ENCODE peak calls at places on chromosomes 4 and X, in five cellular contexts. F is lung, Z is iPS DF 6.9, R is thoracic aorta, J is upper lobe of left lung. W is an unnamed sample.

GRCh38 chr4:87073187-87073569 is 138.4 kb downstream of the AFF1 start:
- DNase-seq in J (no peak), F (no peak), R (no peak), Z (no peak), W (no peak)

GRCh38 chrX:39011454-39012204 is 210.4 kb downstream of the MID1IP1 start:
- DNase-seq in Z (no peak), J (no peak), F (no peak), R (peak; percentile 2), W (no peak)

GRCh38 chr4:41256131-41256739 is 493 bp upstream of the UCHL1 start:
- DNase-seq in Z (no peak), F (no peak), R (no peak), J (no peak), W (peak; percentile 50)

GRCh38 chr4:130361616-130362015 is 1265.7 kb downstream of the C4orf33 start:
- DNase-seq in Z (no peak), F (no peak), R (no peak), J (no peak), W (no peak)

GRCh38 chr4:41339812-41340809 is 83.4 kb downstream of the UCHL1 start:
- DNase-seq in F (no peak), Z (no peak), J (no peak), R (no peak), W (peak; percentile 57)

GRCh38 chrX:102714994-102715393 is 2.7 kb downstream of the GPRASP2 start:
- DNase-seq in Z (no peak), J (no peak), F (no peak), R (no peak), W (peak; percentile 28)

GRCh38 chr4:85500110-85500867 is 25.3 kb downstream of the ARHGAP24 start:
- DNase-seq in Z (no peak), R (no peak), J (no peak), F (no peak), W (no peak)

GRCh38 chrX:10045327-10046000 is 78.3 kb downstream of the CLDN34 start:
- DNase-seq in J (no peak), R (no peak), Z (no peak), F (no peak), W (no peak)

GRCh38 chr4:186827542-186827887 is 103.9 kb upstream of the FAT1 start:
- DNase-seq in R (no peak), F (no peak), J (no peak), Z (no peak), W (no peak)

GRCh38 chr4:11189756-11190155 is 238.9 kb downstream of the HS3ST1 start:
- DNase-seq in R (no peak), F (no peak), Z (no peak), J (no peak), W (no peak)

GRCh38 chr4:169724251-169724650 is 33.5 kb downstream of the HPF1 start:
- DNase-seq in Z (no peak), F (no peak), J (no peak), R (no peak), W (no peak)

GRCh38 chrX:142250502-142250901 is 45.4 kb upstream of the MAGEC2 start:
- DNase-seq in R (no peak), J (no peak), Z (no peak), F (no peak), W (no peak)

GRCh38 chr4:48831532-48832015 is 686 bp downstream of the OCIAD1 start:
- DNase-seq in J (no peak), R (no peak), Z (no peak), F (no peak), W (peak; percentile 40)

GRCh38 chr4:53173576-53173975 is 192.3 kb downstream of the SCFD2 start:
- DNase-seq in F (no peak), J (no peak), R (no peak), Z (no peak), W (no peak)

GRCh38 chrX:136623400-136623799 is 24.6 kb upstream of the CD40LG start:
- DNase-seq in J (no peak), F (no peak), R (no peak), Z (no peak), W (no peak)

GRCh38 chr4:111400736-111401135 is 744.5 kb upstream of the FAM241A start:
- DNase-seq in F (no peak), Z (no peak), R (no peak), J (no peak), W (peak; percentile 76)

GRCh38 chrX:71664889-71665491 is 2.4 kb upstream of the LOC101059915 start:
- DNase-seq in Z (no peak), R (no peak), J (no peak), F (peak; percentile 26), W (no peak)

DNA sequence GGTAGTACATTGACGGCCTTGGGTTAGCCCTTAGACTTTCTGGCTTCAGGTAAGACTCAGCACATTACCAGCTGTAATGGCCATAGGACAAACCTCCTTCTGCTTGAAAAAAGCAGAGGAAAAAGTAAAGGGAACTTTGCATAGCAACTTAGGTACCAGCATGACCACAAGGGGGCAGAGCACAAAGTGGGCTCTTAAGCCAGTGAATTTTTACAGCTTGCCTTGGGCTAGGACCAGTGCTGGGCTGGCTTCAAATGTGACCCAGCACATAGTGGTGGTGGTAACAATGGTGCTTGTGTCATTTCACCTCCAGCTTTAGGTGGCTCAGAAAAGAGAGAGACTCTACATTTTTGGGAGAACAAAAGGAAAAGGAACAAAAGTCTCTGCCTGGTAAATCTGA is 66.1 kb downstream of the KLHL4 start:
- DNase-seq in F (no peak), Z (peak; percentile 41), J (no peak), R (no peak), W (peak; percentile 9)
- H3K4me1 ChIP-seq in F (no peaks in the 10 kb centered on the region), Z (no peaks in the 10 kb centered on the region), J (no peaks in the 10 kb centered on the region), R (no peaks in the 10 kb centered on the region), W (no peaks in the 10 kb centered on the region)

GRCh38 chr4:27008693-27009092 is 148.1 kb downstream of the STIM2 start:
- DNase-seq in F (no peak), Z (no peak), J (no peak), R (no peak), W (no peak)

GRCh38 chr4:27010334-27010940 is 149.8 kb downstream of the STIM2 start:
- DNase-seq in J (no peak), R (no peak), F (peak; percentile 51), Z (no peak), W (peak; percentile 84)

GRCh38 chr4:27007507-27007906 is 146.9 kb downstream of the STIM2 start:
- DNase-seq in Z (no peak), R (no peak), J (no peak), F (no peak), W (no peak)

GRCh38 chr4:27011401-27011800 is 150.8 kb downstream of the STIM2 start:
- DNase-seq in Z (no peak), F (no peak), R (no peak), J (no peak), W (no peak)

DNA sequence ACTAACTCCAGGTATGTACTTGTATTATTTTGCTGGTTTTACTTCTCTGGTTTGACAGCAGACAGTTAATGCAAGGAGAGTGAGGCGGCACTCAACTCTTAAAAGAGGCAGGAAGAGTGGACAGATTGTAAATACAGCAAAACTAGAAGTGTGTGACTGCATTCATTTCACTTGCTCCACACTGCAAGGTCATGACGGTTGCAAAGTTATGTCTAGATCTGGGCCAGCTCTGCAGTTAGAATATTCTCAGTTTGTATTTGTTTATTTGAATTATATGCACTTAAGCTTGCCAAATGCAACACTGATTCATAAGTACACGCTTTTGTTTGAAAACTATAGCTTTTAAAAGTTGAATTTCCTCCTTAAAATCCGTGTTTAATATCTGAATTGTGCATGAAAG is 148.9 kb downstream of the STIM2 start:
- DNase-seq in J (no peak), Z (no peak), R (no peak), F (no peak), W (no peak)
- H3K4me3 ChIP-seq in J (no peak overlapping the region), Z (no peak overlapping the region), R (no peak overlapping the region), F (no peak overlapping the region), W (no peak overlapping the region)

DNA sequence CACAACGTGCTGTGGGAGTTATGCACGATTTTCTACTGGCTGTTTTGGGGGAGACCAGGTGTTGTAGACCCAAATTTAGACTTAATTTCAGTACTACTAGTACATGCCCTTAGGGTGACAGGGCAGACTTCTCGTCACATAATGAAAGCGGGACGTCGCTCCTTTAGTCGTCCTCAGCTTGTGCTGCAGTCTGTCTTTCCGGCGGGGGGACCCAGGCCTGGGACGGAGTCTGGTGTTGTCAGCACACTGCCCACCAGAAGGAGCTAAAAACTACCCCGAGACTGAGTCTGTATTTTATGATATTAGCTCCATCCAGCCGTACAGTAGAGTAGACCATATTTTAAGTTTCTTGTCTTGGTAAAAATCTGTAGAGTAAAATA is 35.5 kb downstream of the NOP14 start:
- DNase-seq in Z (no peak), F (no peak), R (peak; percentile 0), J (no peak), W (no peak)
- H3K4me1 ChIP-seq in Z (peaks cover 3% of the 10 kb centered on the region), F (peaks cover 28% of the 10 kb centered on the region), R (no peaks in the 10 kb centered on the region), J (peaks cover 59% of the 10 kb centered on the region), W (peaks cover 3% of the 10 kb centered on the region)

GRCh38 chrX:106246511-106246910 is 78.4 kb downstream of the PWWP3B start:
- DNase-seq in R (no peak), Z (no peak), F (no peak), J (no peak), W (no peak)

GRCh38 chrX:106247162-106247561 is 79.1 kb downstream of the PWWP3B start:
- DNase-seq in F (no peak), R (no peak), Z (no peak), J (no peak), W (no peak)

DNA sequence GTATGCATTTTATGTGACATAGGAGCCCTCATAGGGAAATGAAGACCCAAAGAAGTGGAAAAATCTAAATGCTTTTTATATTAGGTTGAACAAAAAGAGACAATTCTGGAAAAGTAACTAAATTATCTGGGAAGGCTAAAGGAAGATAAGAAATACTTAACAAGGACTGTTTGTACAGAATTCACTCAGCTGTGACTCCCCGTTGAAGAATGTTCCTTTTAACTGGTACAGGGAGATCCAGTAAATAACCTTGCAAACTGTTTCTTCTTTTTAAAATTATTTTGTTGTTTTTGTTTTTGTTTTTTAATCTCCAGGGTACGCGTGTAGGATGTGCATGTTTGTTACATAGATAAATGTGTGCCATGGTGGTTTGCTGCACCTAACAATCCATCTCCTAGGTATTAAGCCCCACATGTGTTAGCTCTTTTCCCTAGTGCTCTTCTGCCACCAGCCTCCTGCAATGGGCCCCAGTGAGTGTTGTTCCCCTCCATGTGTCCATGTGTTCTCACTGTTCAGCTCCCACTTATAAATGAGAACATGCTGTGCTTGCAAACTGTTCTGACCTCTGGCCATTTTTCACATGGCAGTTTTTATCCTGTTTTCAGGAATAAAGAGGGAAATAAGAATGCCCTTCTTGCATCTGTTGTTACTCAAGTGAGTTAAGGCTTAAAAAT is 81.7 kb downstream of the PWWP3B start:
- DNase-seq in J (no peak), F (no peak), Z (no peak), R (no peak), W (no peak)
- H3K4me3 ChIP-seq in J (no peak overlapping the region), F (no peak overlapping the region), Z (no peak overlapping the region), R (no peak overlapping the region), W (no peak overlapping the region)